ENCODE peak calls at places on chromosomes 13 and 19, in five cellular contexts. I, O, A, G and C are unnamed samples.

GRCh38 chr19:29841209-29841558 is 29.4 kb downstream of the CCNE1 start:
- DNase-seq in I (no peak), G (no peak), O (no peak), A (no peak), C (no peak)

GRCh38 chr13:83557845-83558244 is 324.4 kb downstream of the SLITRK1 start:
- DNase-seq in A (no peak), O (no peak), I (no peak), G (no peak), C (no peak)

GRCh38 chr13:108227651-108228272 is 9.6 kb downstream of the ABHD13 start:
- DNase-seq in A (no peak), G (peak), O (no peak), I (no peak), C (no peak)

GRCh38 chr13:106700007-106700950 is 132.3 kb upstream of the ARGLU1 start:
- DNase-seq in I (no peak), G (no peak), O (no peak), A (no peak), C (no peak)

GRCh38 chr13:71611292-71611691 is 255.7 kb downstream of the DACH1 start:
- DNase-seq in O (no peak), G (no peak), I (no peak), A (no peak), C (no peak)

GRCh38 chr13:64912141-64912540 is 2318.0 kb downstream of the PCDH9 start:
- DNase-seq in A (no peak), O (no peak), G (no peak), I (no peak), C (no peak)

GRCh38 chr13:31882794-31883193 is 143.5 kb downstream of the RXFP2 start:
- DNase-seq in I (no peak), A (no peak), G (no peak), O (no peak), C (no peak)

GRCh38 chr13:32883501-32883900 is 132.7 kb upstream of the KL start:
- DNase-seq in A (no peak), G (peak), O (no peak), I (no peak), C (no peak)

GRCh38 chr13:45473627-45474026 is 8.9 kb downstream of the COG3 start:
- DNase-seq in G (no peak), O (peak), A (peak), I (no peak), C (no peak)

GRCh38 chr19:2189880-2190279 is 26.1 kb downstream of the DOT1L start:
- DNase-seq in A (no peak), O (no peak), G (no peak), I (no peak), C (no peak)

GRCh38 chr19:33638167-33639033 is 16.6 kb downstream of the CHST8 start:
- DNase-seq in I (no peak), A (no peak), G (peak), O (no peak), C (no peak)